ENCODE peak calls at places on chromosomes 3 and 15, in seven cellular contexts. S is body of pancreas, Y is GM12878, N is right lobe of liver, C is upper lobe of left lung, W is Peyer's patch, I is transverse colon. H is an unnamed sample.
A peak's percentile ranks its signal among the peaks of the same experiment; 100 is the strongest.

GRCh38 chr15:67731112-67731761 is 94.1 kb upstream of the SKOR1 start:
- DNase-seq in I (no peak), S (no peak), C (no peak), W (no peak), N (no peak), Y (no peak), H (no peak)

GRCh38 chr3:74067296-74067695 is 442.6 kb upstream of the PDZRN3 start:
- DNase-seq in S (no peak), I (no peak), C (no peak), N (peak; percentile 82), W (no peak), Y (no peak), H (no peak)

GRCh38 chr3:36393563-36393962 is 13.3 kb downstream of the STAC start:
- DNase-seq in Y (no peak), W (no peak), S (no peak), C (no peak), N (no peak), I (no peak), H (no peak)

GRCh38 chr15:81955709-81956108 is 90.1 kb downstream of the MEX3B start:
- DNase-seq in S (no peak), W (no peak), I (no peak), C (no peak), N (no peak), Y (no peak), H (no peak)

GRCh38 chr3:41997702-41998551 is 36.0 kb upstream of the ULK4 start:
- DNase-seq in S (no peak), C (no peak), I (no peak), W (no peak), N (no peak), Y (no peak), H (peak; percentile 24)

GRCh38 chr3:10783360-10784346 is 32.4 kb upstream of the SLC6A11 start:
- DNase-seq in N (no peak), W (no peak), I (no peak), S (no peak), C (no peak), Y (no peak), H (peak; percentile 21)

GRCh38 chr15:68352401-68353062 is 75.0 kb downstream of the FEM1B start:
- DNase-seq in N (no peak), S (no peak), I (peak; percentile 23), W (peak; percentile 16), Y (peak; percentile 21), C (no peak), H (no peak)

GRCh38 chr15:98946301-98947255 is 61.0 kb downstream of the PGPEP1L start:
- DNase-seq in Y (no peak), N (no peak), S (peak; percentile 72), W (no peak), I (no peak), C (no peak), H (no peak)

GRCh38 chr15:45892182-45892581 is 257.4 kb downstream of the SQOR start:
- DNase-seq in Y (no peak), W (no peak), C (no peak), N (no peak), I (no peak), S (no peak), H (no peak)

GRCh38 chr3:73685061-73685460 is 60.3 kb upstream of the PDZRN3 start:
- DNase-seq in N (no peak), Y (no peak), W (no peak), I (no peak), S (no peak), C (no peak), H (no peak)

GRCh38 chr15:28123408-28124023 is 24.4 kb upstream of the OCA2 start:
- DNase-seq in Y (no peak), C (no peak), W (peak; percentile 58), I (peak; percentile 75), N (peak; percentile 73), S (peak; percentile 85), H (peak; percentile 65)

GRCh38 chr3:32132706-32133105 is 26.3 kb downstream of the GPD1L start:
- DNase-seq in W (no peak), S (no peak), Y (no peak), C (no peak), I (no peak), N (no peak), H (no peak)

GRCh38 chr3:155701882-155702465 is 42.9 kb downstream of the PLCH1 start:
- DNase-seq in W (no peak), C (no peak), N (no peak), I (no peak), Y (no peak), S (no peak), H (peak; percentile 60)

GRCh38 chr3:146160964-146161724 is at the start of gene PLOD2:
- DNase-seq in I (peak; percentile 83), N (peak; percentile 90), W (no peak), C (peak; percentile 95), S (peak; percentile 89), Y (no peak), H (peak; percentile 73)

GRCh38 chr15:64247906-64248541 is 85.2 kb upstream of the PPIB start:
- DNase-seq in C (no peak), I (peak; percentile 31), N (no peak), S (peak; percentile 77), Y (peak; percentile 75), W (no peak), H (peak; percentile 58)

GRCh38 chr15:69719527-69719926 is 266.9 kb downstream of the RPLP1 start:
- DNase-seq in I (peak; percentile 44), S (no peak), W (peak; percentile 76), C (no peak), N (no peak), Y (no peak), H (peak; percentile 7)

GRCh38 chr3:155495387-155495786 is 201.9 kb upstream of the STRIT1 start:
- DNase-seq in W (no peak), I (no peak), C (no peak), S (no peak), Y (no peak), N (no peak), H (no peak)

GRCh38 chr15:26630857-26631256 is 142.0 kb downstream of the GABRB3 start:
- DNase-seq in W (no peak), S (no peak), C (no peak), Y (no peak), I (no peak), N (no peak), H (no peak)

GRCh38 chr3:171748341-171748918 is 61.9 kb downstream of the PLD1 start:
- DNase-seq in N (no peak), C (no peak), W (no peak), S (no peak), Y (no peak), I (no peak), H (peak; percentile 84)

GRCh38 chr15:35545825-35546580 is at the start of gene DPH6:
- DNase-seq in C (peak; percentile 96), W (peak; percentile 76), N (peak; percentile 86), S (peak; percentile 81), Y (peak; percentile 46), I (peak; percentile 82), H (peak; percentile 91)
- TF ChIP-seq POLR2A in C (peak; percentile 15), W (peak; percentile 63), N (peak; percentile 79), S (peak; percentile 82), Y (peak; percentile 91), I (peak; percentile 72), H (peak; percentile 94)

GRCh38 chr15:73927003-73927475 is 777 bp downstream of the LOXL1 start:
- DNase-seq in S (peak; percentile 86), W (peak; percentile 20), C (peak; percentile 92), Y (no peak), I (peak; percentile 63), N (no peak), H (no peak)

GRCh38 chr15:73928241-73928579 is 1.9 kb downstream of the LOXL1 start:
- DNase-seq in I (no peak), W (no peak), Y (no peak), N (no peak), S (no peak), C (no peak), H (no peak)

GRCh38 chr15:73924258-73924921 is 1.9 kb upstream of the LOXL1 start:
- DNase-seq in Y (no peak), N (no peak), S (no peak), I (no peak), W (no peak), C (no peak), H (no peak)

GRCh38 chr15:73927476-73928240 is 1.4 kb downstream of the LOXL1 start:
- DNase-seq in Y (no peak), S (peak; percentile 75), C (peak; percentile 95), N (no peak), I (peak; percentile 70), W (peak; percentile 66), H (peak; percentile 24)

DNA sequence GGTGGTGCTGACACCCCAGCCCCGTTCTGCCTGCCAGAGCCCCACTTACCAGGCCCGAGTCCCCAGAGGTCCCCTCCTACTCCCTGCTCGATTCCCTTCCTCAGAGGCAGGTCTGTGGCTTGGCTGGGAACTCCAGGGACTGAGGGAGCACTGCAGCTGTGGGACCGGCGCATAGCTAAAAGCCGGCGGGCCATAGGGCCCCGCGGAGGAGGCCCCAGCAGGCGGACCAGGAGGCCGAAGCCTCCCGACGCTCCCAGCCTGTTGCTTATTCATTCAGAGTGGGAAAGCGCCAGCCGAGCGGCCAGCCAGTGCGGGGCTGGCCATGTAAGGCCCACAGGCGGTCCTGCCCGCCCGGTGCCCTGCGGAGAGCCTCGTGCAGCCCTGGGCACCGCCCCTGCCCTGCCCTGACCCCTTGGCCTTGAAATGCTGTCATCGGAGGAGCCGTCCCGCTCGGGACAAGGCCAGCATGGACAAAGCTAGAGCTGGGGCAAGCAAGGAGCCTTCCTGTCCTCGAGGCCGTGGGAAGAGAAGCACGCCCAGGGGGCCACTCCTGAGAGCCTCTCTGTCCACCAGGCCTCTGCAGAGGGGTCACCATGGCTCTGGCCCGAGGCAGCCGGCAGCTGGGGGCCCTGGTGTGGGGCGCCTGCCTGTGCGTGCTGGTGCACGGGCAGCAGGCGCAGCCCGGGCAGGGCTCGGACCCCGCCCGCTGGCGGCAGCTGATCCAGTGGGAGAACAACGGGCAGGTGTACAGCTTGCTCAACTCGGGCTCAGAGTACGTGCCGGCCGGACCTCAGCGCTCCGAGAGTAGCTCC is at the start of gene LOXL1:
- DNase-seq in C (peak; percentile 90), I (peak; percentile 63), Y (no peak), S (peak; percentile 79), N (no peak), W (no peak), H (no peak)
- TF ChIP-seq POLR2A in C (no peak), I (peak; percentile 40), Y (no peak), S (peak; percentile 73), N (peak; percentile 41), W (no peak), H (no peak)

DNA sequence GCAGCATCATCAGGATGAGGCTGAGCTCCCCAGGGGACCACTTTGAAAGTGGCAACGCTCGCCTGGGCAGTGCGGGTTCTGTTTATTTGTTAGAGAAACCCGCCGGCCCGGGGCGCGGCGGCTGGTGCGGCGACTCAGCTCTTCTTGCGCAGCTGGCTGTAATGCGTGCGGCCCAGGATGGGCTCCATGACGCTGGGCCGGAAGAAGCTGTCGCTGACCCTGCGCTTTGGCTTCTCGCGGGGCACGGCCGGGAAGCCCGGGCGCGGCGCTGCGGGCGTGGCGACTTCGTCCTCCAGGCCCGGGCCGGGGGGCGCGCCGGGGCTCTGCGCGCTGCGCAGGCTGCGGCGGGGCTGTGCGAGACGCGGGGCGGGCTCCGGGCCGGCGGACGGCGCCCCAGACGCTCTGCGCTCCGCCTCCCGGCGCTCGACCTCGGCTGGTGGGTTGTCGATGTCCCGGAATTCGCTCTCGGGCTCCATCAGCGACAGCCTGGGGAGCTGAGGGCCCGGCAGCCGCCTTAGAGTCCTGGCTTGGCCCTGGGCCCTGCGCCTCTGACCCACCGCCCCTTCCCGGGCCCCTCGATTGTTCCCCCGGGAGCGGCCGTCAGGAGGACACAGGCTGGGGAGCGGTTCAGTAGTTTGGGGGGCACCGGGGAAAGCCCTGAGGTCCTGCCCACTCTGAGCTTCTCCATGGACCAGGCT is 10.3 kb upstream of the KIF7 start:
- DNase-seq in I (peak; percentile 63), C (peak; percentile 93), Y (no peak), W (no peak), S (peak; percentile 64), N (no peak), H (peak; percentile 22)
- TF ChIP-seq POLR2A in I (peak; percentile 42), C (no peak), Y (no peak), W (peak; percentile 16), S (peak; percentile 46), N (peak; percentile 37), H (no peak)

GRCh38 chr3:196096382-196096953 is 14.6 kb upstream of the TFRC start:
- DNase-seq in I (peak; percentile 67), S (peak; percentile 31), C (no peak), Y (peak; percentile 87), W (peak; percentile 28), N (peak; percentile 75), H (no peak)
- TF ChIP-seq POLR2A in I (no peak), S (peak; percentile 16), C (no peak), Y (no peak), W (no peak), N (no peak), H (no peak)

H was measured in erythroblast.